ENCODE peak calls at places on chromosomes 7 and 10, in ten cellular contexts. One of them, this sample, is unnamed.

GRCh38 chr7:23956769-23957556 is 246.9 kb downstream of the STK31 start:
- DNase-seq in right cardiac atrium: no peak
- DNase-seq in WTC11: no peak
- DNase-seq in GM12892: no peak
- DNase-seq in MM.1S: no peak
- DNase-seq in fibroblast of the conjunctiva: no peak
- DNase-seq in hepatic stellate cell: peak; percentile 48
- DNase-seq in brain microvascular endothelial cell: peak; percentile 11
- DNase-seq in epithelial cell of esophagus: no peak
- DNase-seq in activated CD4-positive, alpha-beta T cell treated with anti-CD3 and anti-CD28 coated beads for 1 hour: no peak
- DNase-seq in this sample: no peak

GRCh38 chr7:32163141-32163806 is 93.1 kb upstream of the PDE1C start:
- DNase-seq in right cardiac atrium: peak; percentile 81
- DNase-seq in WTC11: no peak
- DNase-seq in GM12892: no peak
- DNase-seq in MM.1S: no peak
- DNase-seq in fibroblast of the conjunctiva: peak; percentile 53
- DNase-seq in hepatic stellate cell: peak; percentile 43
- DNase-seq in brain microvascular endothelial cell: peak; percentile 94
- DNase-seq in epithelial cell of esophagus: peak; percentile 84
- DNase-seq in activated CD4-positive, alpha-beta T cell treated with anti-CD3 and anti-CD28 coated beads for 1 hour: no peak
- DNase-seq in this sample: no peak

GRCh38 chr7:120898710-120899499 is 41.0 kb upstream of the TSPAN12 start:
- DNase-seq in right cardiac atrium: no peak
- DNase-seq in WTC11: no peak
- DNase-seq in GM12892: no peak
- DNase-seq in MM.1S: no peak
- DNase-seq in fibroblast of the conjunctiva: no peak
- DNase-seq in hepatic stellate cell: no peak
- DNase-seq in brain microvascular endothelial cell: no peak
- DNase-seq in epithelial cell of esophagus: no peak
- DNase-seq in activated CD4-positive, alpha-beta T cell treated with anti-CD3 and anti-CD28 coated beads for 1 hour: no peak
- DNase-seq in this sample: no peak

GRCh38 chr10:30985552-30985951 is 46.1 kb downstream of the ZNF438 start:
- DNase-seq in right cardiac atrium: no peak
- DNase-seq in WTC11: no peak
- DNase-seq in GM12892: no peak
- DNase-seq in MM.1S: no peak
- DNase-seq in fibroblast of the conjunctiva: no peak
- DNase-seq in hepatic stellate cell: no peak
- DNase-seq in brain microvascular endothelial cell: no peak
- DNase-seq in epithelial cell of esophagus: peak; percentile 77
- DNase-seq in activated CD4-positive, alpha-beta T cell treated with anti-CD3 and anti-CD28 coated beads for 1 hour: no peak
- DNase-seq in this sample: no peak

GRCh38 chr10:70616761-70617160 is 14.2 kb upstream of the PRF1 start:
- DNase-seq in right cardiac atrium: no peak
- DNase-seq in WTC11: no peak
- DNase-seq in GM12892: no peak
- DNase-seq in MM.1S: no peak
- DNase-seq in fibroblast of the conjunctiva: no peak
- DNase-seq in hepatic stellate cell: no peak
- DNase-seq in brain microvascular endothelial cell: no peak
- DNase-seq in epithelial cell of esophagus: no peak
- DNase-seq in activated CD4-positive, alpha-beta T cell treated with anti-CD3 and anti-CD28 coated beads for 1 hour: no peak
- DNase-seq in this sample: no peak

GRCh38 chr10:131816941-131817700 is 83.7 kb upstream of the PPP2R2D start:
- DNase-seq in right cardiac atrium: peak; percentile 3
- DNase-seq in WTC11: no peak
- DNase-seq in GM12892: no peak
- DNase-seq in MM.1S: no peak
- DNase-seq in fibroblast of the conjunctiva: no peak
- DNase-seq in hepatic stellate cell: no peak
- DNase-seq in brain microvascular endothelial cell: no peak
- DNase-seq in epithelial cell of esophagus: no peak
- DNase-seq in activated CD4-positive, alpha-beta T cell treated with anti-CD3 and anti-CD28 coated beads for 1 hour: no peak
- DNase-seq in this sample: no peak

GRCh38 chr7:12872487-12872886 is 185.1 kb downstream of the ARL4A start:
- DNase-seq in right cardiac atrium: no peak
- DNase-seq in WTC11: no peak
- DNase-seq in GM12892: no peak
- DNase-seq in MM.1S: no peak
- DNase-seq in fibroblast of the conjunctiva: no peak
- DNase-seq in hepatic stellate cell: no peak
- DNase-seq in brain microvascular endothelial cell: no peak
- DNase-seq in epithelial cell of esophagus: no peak
- DNase-seq in activated CD4-positive, alpha-beta T cell treated with anti-CD3 and anti-CD28 coated beads for 1 hour: no peak
- DNase-seq in this sample: no peak

GRCh38 chr10:47404446-47404845 is 20.4 kb upstream of the ZNF488 start:
- DNase-seq in right cardiac atrium: peak; percentile 43
- DNase-seq in WTC11: no peak
- DNase-seq in GM12892: no peak
- DNase-seq in MM.1S: no peak
- DNase-seq in fibroblast of the conjunctiva: no peak
- DNase-seq in hepatic stellate cell: no peak
- DNase-seq in brain microvascular endothelial cell: no peak
- DNase-seq in epithelial cell of esophagus: peak; percentile 16
- DNase-seq in activated CD4-positive, alpha-beta T cell treated with anti-CD3 and anti-CD28 coated beads for 1 hour: no peak
- DNase-seq in this sample: no peak

GRCh38 chr10:323651-324293 is 188.5 kb downstream of the ZMYND11 start:
- DNase-seq in right cardiac atrium: peak; percentile 94
- DNase-seq in WTC11: no peak
- DNase-seq in GM12892: peak; percentile 57
- DNase-seq in MM.1S: no peak
- DNase-seq in fibroblast of the conjunctiva: peak; percentile 92
- DNase-seq in hepatic stellate cell: peak; percentile 95
- DNase-seq in brain microvascular endothelial cell: peak; percentile 97
- DNase-seq in epithelial cell of esophagus: peak; percentile 94
- DNase-seq in activated CD4-positive, alpha-beta T cell treated with anti-CD3 and anti-CD28 coated beads for 1 hour: no peak
- DNase-seq in this sample: no peak

GRCh38 chr7:114663502-114663901 is 248.9 kb downstream of the FOXP2 start:
- DNase-seq in right cardiac atrium: no peak
- DNase-seq in WTC11: no peak
- DNase-seq in GM12892: no peak
- DNase-seq in MM.1S: peak; percentile 43
- DNase-seq in fibroblast of the conjunctiva: peak; percentile 43
- DNase-seq in hepatic stellate cell: no peak
- DNase-seq in brain microvascular endothelial cell: peak; percentile 64
- DNase-seq in epithelial cell of esophagus: peak; percentile 43
- DNase-seq in activated CD4-positive, alpha-beta T cell treated with anti-CD3 and anti-CD28 coated beads for 1 hour: no peak
- DNase-seq in this sample: peak; percentile 52

GRCh38 chr7:141053626-141054025 is 20.2 kb upstream of the TMEM178B start:
- DNase-seq in right cardiac atrium: no peak
- DNase-seq in WTC11: no peak
- DNase-seq in GM12892: no peak
- DNase-seq in MM.1S: no peak
- DNase-seq in fibroblast of the conjunctiva: no peak
- DNase-seq in hepatic stellate cell: no peak
- DNase-seq in brain microvascular endothelial cell: no peak
- DNase-seq in epithelial cell of esophagus: peak; percentile 21
- DNase-seq in activated CD4-positive, alpha-beta T cell treated with anti-CD3 and anti-CD28 coated beads for 1 hour: no peak
- DNase-seq in this sample: no peak

GRCh38 chr7:138886501-138886917 is 88.5 kb upstream of the ATP6V0A4 start:
- DNase-seq in right cardiac atrium: no peak
- DNase-seq in WTC11: no peak
- DNase-seq in GM12892: no peak
- DNase-seq in MM.1S: peak; percentile 92
- DNase-seq in fibroblast of the conjunctiva: peak; percentile 68
- DNase-seq in hepatic stellate cell: peak; percentile 52
- DNase-seq in brain microvascular endothelial cell: peak; percentile 70
- DNase-seq in epithelial cell of esophagus: peak; percentile 67
- DNase-seq in activated CD4-positive, alpha-beta T cell treated with anti-CD3 and anti-CD28 coated beads for 1 hour: no peak
- DNase-seq in this sample: peak; percentile 91

GRCh38 chr10:78028438-78029293 is 649 bp downstream of the POLR3A start:
- DNase-seq in right cardiac atrium: no peak
- DNase-seq in WTC11: peak; percentile 19
- DNase-seq in GM12892: peak; percentile 28
- DNase-seq in MM.1S: peak; percentile 23
- DNase-seq in fibroblast of the conjunctiva: no peak
- DNase-seq in hepatic stellate cell: peak; percentile 57
- DNase-seq in brain microvascular endothelial cell: peak; percentile 29
- DNase-seq in epithelial cell of esophagus: peak; percentile 32
- DNase-seq in activated CD4-positive, alpha-beta T cell treated with anti-CD3 and anti-CD28 coated beads for 1 hour: no peak
- DNase-seq in this sample: no peak

GRCh38 chr10:104447331-104447730 is 93.7 kb downstream of the CFAP58 start:
- DNase-seq in right cardiac atrium: no peak
- DNase-seq in WTC11: no peak
- DNase-seq in GM12892: no peak
- DNase-seq in MM.1S: no peak
- DNase-seq in fibroblast of the conjunctiva: no peak
- DNase-seq in hepatic stellate cell: no peak
- DNase-seq in brain microvascular endothelial cell: no peak
- DNase-seq in epithelial cell of esophagus: peak; percentile 7
- DNase-seq in activated CD4-positive, alpha-beta T cell treated with anti-CD3 and anti-CD28 coated beads for 1 hour: no peak
- DNase-seq in this sample: no peak

GRCh38 chr7:36390199-36391090 is 783 bp downstream of the ANLN start:
- DNase-seq in right cardiac atrium: peak; percentile 74
- DNase-seq in WTC11: peak; percentile 89
- DNase-seq in GM12892: no peak
- DNase-seq in MM.1S: peak; percentile 64
- DNase-seq in fibroblast of the conjunctiva: peak; percentile 75
- DNase-seq in hepatic stellate cell: peak; percentile 88
- DNase-seq in brain microvascular endothelial cell: peak; percentile 87
- DNase-seq in epithelial cell of esophagus: peak; percentile 96
- DNase-seq in activated CD4-positive, alpha-beta T cell treated with anti-CD3 and anti-CD28 coated beads for 1 hour: no peak
- DNase-seq in this sample: no peak

GRCh38 chr10:88754272-88754671 is 5.5 kb upstream of the LIPN start:
- DNase-seq in right cardiac atrium: no peak
- DNase-seq in WTC11: no peak
- DNase-seq in GM12892: no peak
- DNase-seq in MM.1S: no peak
- DNase-seq in fibroblast of the conjunctiva: peak; percentile 70
- DNase-seq in hepatic stellate cell: peak; percentile 21
- DNase-seq in brain microvascular endothelial cell: peak; percentile 53
- DNase-seq in epithelial cell of esophagus: peak; percentile 13
- DNase-seq in activated CD4-positive, alpha-beta T cell treated with anti-CD3 and anti-CD28 coated beads for 1 hour: no peak
- DNase-seq in this sample: no peak

GRCh38 chr7:157875230-157876179 is 538.7 kb downstream of the DNAJB6 start:
- DNase-seq in right cardiac atrium: peak; percentile 67
- DNase-seq in WTC11: peak; percentile 56
- DNase-seq in GM12892: no peak
- DNase-seq in MM.1S: no peak
- DNase-seq in fibroblast of the conjunctiva: no peak
- DNase-seq in hepatic stellate cell: no peak
- DNase-seq in brain microvascular endothelial cell: peak; percentile 58
- DNase-seq in epithelial cell of esophagus: no peak
- DNase-seq in activated CD4-positive, alpha-beta T cell treated with anti-CD3 and anti-CD28 coated beads for 1 hour: peak; percentile 40
- DNase-seq in this sample: peak; percentile 58

GRCh38 chr7:13050703-13051102 is 363.3 kb downstream of the ARL4A start:
- DNase-seq in right cardiac atrium: no peak
- DNase-seq in WTC11: no peak
- DNase-seq in GM12892: no peak
- DNase-seq in MM.1S: no peak
- DNase-seq in fibroblast of the conjunctiva: peak; percentile 22
- DNase-seq in hepatic stellate cell: peak; percentile 29
- DNase-seq in brain microvascular endothelial cell: peak; percentile 42
- DNase-seq in epithelial cell of esophagus: peak; percentile 54
- DNase-seq in activated CD4-positive, alpha-beta T cell treated with anti-CD3 and anti-CD28 coated beads for 1 hour: no peak
- DNase-seq in this sample: no peak

GRCh38 chr10:119104653-119105024 is 726 bp downstream of the DENND10 start:
- DNase-seq in right cardiac atrium: no peak
- DNase-seq in WTC11: peak; percentile 20
- DNase-seq in GM12892: no peak
- DNase-seq in MM.1S: no peak
- DNase-seq in fibroblast of the conjunctiva: no peak
- DNase-seq in hepatic stellate cell: no peak
- DNase-seq in brain microvascular endothelial cell: no peak
- DNase-seq in epithelial cell of esophagus: no peak
- DNase-seq in activated CD4-positive, alpha-beta T cell treated with anti-CD3 and anti-CD28 coated beads for 1 hour: no peak
- DNase-seq in this sample: peak; percentile 33

GRCh38 chr7:8161398-8161828 is 100.6 kb downstream of the ICA1 start:
- DNase-seq in right cardiac atrium: no peak
- DNase-seq in WTC11: no peak
- DNase-seq in GM12892: no peak
- DNase-seq in MM.1S: no peak
- DNase-seq in fibroblast of the conjunctiva: no peak
- DNase-seq in hepatic stellate cell: no peak
- DNase-seq in brain microvascular endothelial cell: no peak
- DNase-seq in epithelial cell of esophagus: no peak
- DNase-seq in activated CD4-positive, alpha-beta T cell treated with anti-CD3 and anti-CD28 coated beads for 1 hour: no peak
- DNase-seq in this sample: no peak

GRCh38 chr7:75879771-75880184 is 944 bp downstream of the RHBDD2 start:
- DNase-seq in right cardiac atrium: no peak
- DNase-seq in WTC11: no peak
- DNase-seq in GM12892: no peak
- DNase-seq in MM.1S: no peak
- DNase-seq in fibroblast of the conjunctiva: no peak
- DNase-seq in hepatic stellate cell: no peak
- DNase-seq in brain microvascular endothelial cell: peak; percentile 82
- DNase-seq in epithelial cell of esophagus: no peak
- DNase-seq in activated CD4-positive, alpha-beta T cell treated with anti-CD3 and anti-CD28 coated beads for 1 hour: no peak
- DNase-seq in this sample: peak; percentile 21

GRCh38 chr7:22192778-22193177 is 164.2 kb downstream of the RAPGEF5 start:
- DNase-seq in right cardiac atrium: no peak
- DNase-seq in WTC11: no peak
- DNase-seq in GM12892: no peak
- DNase-seq in MM.1S: no peak
- DNase-seq in fibroblast of the conjunctiva: no peak
- DNase-seq in hepatic stellate cell: no peak
- DNase-seq in brain microvascular endothelial cell: no peak
- DNase-seq in epithelial cell of esophagus: no peak
- DNase-seq in activated CD4-positive, alpha-beta T cell treated with anti-CD3 and anti-CD28 coated beads for 1 hour: no peak
- DNase-seq in this sample: no peak

GRCh38 chr7:44607141-44608068 is 978 bp downstream of the OGDH start:
- DNase-seq in right cardiac atrium: no peak
- DNase-seq in WTC11: no peak
- DNase-seq in GM12892: no peak
- DNase-seq in MM.1S: no peak
- DNase-seq in fibroblast of the conjunctiva: no peak
- DNase-seq in hepatic stellate cell: no peak
- DNase-seq in brain microvascular endothelial cell: no peak
- DNase-seq in epithelial cell of esophagus: no peak
- DNase-seq in activated CD4-positive, alpha-beta T cell treated with anti-CD3 and anti-CD28 coated beads for 1 hour: no peak
- DNase-seq in this sample: no peak

GRCh38 chr10:112360308-112361270 is 13.3 kb upstream of the ACSL5 start:
- DNase-seq in right cardiac atrium: peak; percentile 62
- DNase-seq in WTC11: no peak
- DNase-seq in GM12892: no peak
- DNase-seq in MM.1S: no peak
- DNase-seq in fibroblast of the conjunctiva: no peak
- DNase-seq in hepatic stellate cell: no peak
- DNase-seq in brain microvascular endothelial cell: no peak
- DNase-seq in epithelial cell of esophagus: peak; percentile 74
- DNase-seq in activated CD4-positive, alpha-beta T cell treated with anti-CD3 and anti-CD28 coated beads for 1 hour: no peak
- DNase-seq in this sample: no peak

GRCh38 chr10:92695679-92696605 is 6.2 kb downstream of the HHEX start:
- DNase-seq in right cardiac atrium: peak; percentile 63
- DNase-seq in WTC11: peak; percentile 64
- DNase-seq in GM12892: no peak
- DNase-seq in MM.1S: no peak
- DNase-seq in fibroblast of the conjunctiva: no peak
- DNase-seq in hepatic stellate cell: peak; percentile 60
- DNase-seq in brain microvascular endothelial cell: peak; percentile 42
- DNase-seq in epithelial cell of esophagus: peak; percentile 34
- DNase-seq in activated CD4-positive, alpha-beta T cell treated with anti-CD3 and anti-CD28 coated beads for 1 hour: no peak
- DNase-seq in this sample: no peak

GRCh38 chr7:69067397-69067796 is 530.9 kb upstream of the AUTS2 start:
- DNase-seq in right cardiac atrium: no peak
- DNase-seq in WTC11: peak; percentile 74
- DNase-seq in GM12892: no peak
- DNase-seq in MM.1S: no peak
- DNase-seq in fibroblast of the conjunctiva: no peak
- DNase-seq in hepatic stellate cell: no peak
- DNase-seq in brain microvascular endothelial cell: no peak
- DNase-seq in epithelial cell of esophagus: peak; percentile 9
- DNase-seq in activated CD4-positive, alpha-beta T cell treated with anti-CD3 and anti-CD28 coated beads for 1 hour: no peak
- DNase-seq in this sample: peak; percentile 63

GRCh38 chr7:37524807-37525206 is 76.1 kb upstream of the ELMO1 start:
- DNase-seq in right cardiac atrium: no peak
- DNase-seq in WTC11: no peak
- DNase-seq in GM12892: no peak
- DNase-seq in MM.1S: no peak
- DNase-seq in fibroblast of the conjunctiva: no peak
- DNase-seq in hepatic stellate cell: no peak
- DNase-seq in brain microvascular endothelial cell: no peak
- DNase-seq in epithelial cell of esophagus: no peak
- DNase-seq in activated CD4-positive, alpha-beta T cell treated with anti-CD3 and anti-CD28 coated beads for 1 hour: no peak
- DNase-seq in this sample: no peak

GRCh38 chr10:16612148-16612742 is 90.6 kb upstream of the C1QL3 start:
- DNase-seq in right cardiac atrium: no peak
- DNase-seq in WTC11: peak; percentile 60
- DNase-seq in GM12892: no peak
- DNase-seq in MM.1S: peak; percentile 63
- DNase-seq in fibroblast of the conjunctiva: no peak
- DNase-seq in hepatic stellate cell: peak; percentile 9
- DNase-seq in brain microvascular endothelial cell: peak; percentile 23
- DNase-seq in epithelial cell of esophagus: peak; percentile 67
- DNase-seq in activated CD4-positive, alpha-beta T cell treated with anti-CD3 and anti-CD28 coated beads for 1 hour: no peak
- DNase-seq in this sample: peak; percentile 47